ENCODE peak calls at places on chromosomes 12 and 14, in eight cellular contexts. One of them, this sample, is unnamed.

GRCh38 chr14:95875831-95876768 is 532 bp upstream of the TUNAR start:
- DNase-seq in A549: no peak
- DNase-seq in HepG2: no peak
- DNase-seq in endothelial cell of umbilical vein: no peak
- DNase-seq in HCT116: no peak
- DNase-seq in K562: no peak
- DNase-seq in H1: peak; percentile 82
- DNase-seq in GM12878: no peak
- DNase-seq in this sample: no peak

GRCh38 chr14:44833376-44833775 is 128.4 kb downstream of the KLHL28 start:
- DNase-seq in A549: peak; percentile 3
- DNase-seq in HepG2: no peak
- DNase-seq in endothelial cell of umbilical vein: no peak
- DNase-seq in HCT116: peak; percentile 24
- DNase-seq in K562: no peak
- DNase-seq in H1: no peak
- DNase-seq in GM12878: no peak
- DNase-seq in this sample: no peak

GRCh38 chr12:115922952-115923564 is 354.4 kb downstream of the MED13L start:
- DNase-seq in A549: peak; percentile 40
- DNase-seq in HepG2: peak; percentile 49
- DNase-seq in endothelial cell of umbilical vein: no peak
- DNase-seq in HCT116: no peak
- DNase-seq in K562: peak; percentile 33
- DNase-seq in H1: no peak
- DNase-seq in GM12878: no peak
- DNase-seq in this sample: peak; percentile 67

GRCh38 chr12:109580272-109580671 is 6.7 kb downstream of the MVK start:
- DNase-seq in A549: no peak
- DNase-seq in HepG2: no peak
- DNase-seq in endothelial cell of umbilical vein: no peak
- DNase-seq in HCT116: no peak
- DNase-seq in K562: no peak
- DNase-seq in H1: no peak
- DNase-seq in GM12878: no peak
- DNase-seq in this sample: no peak

GRCh38 chr12:57868870-57869609 is 22.5 kb upstream of the CTDSP2 start:
- DNase-seq in A549: no peak
- DNase-seq in HepG2: no peak
- DNase-seq in endothelial cell of umbilical vein: no peak
- DNase-seq in HCT116: no peak
- DNase-seq in K562: no peak
- DNase-seq in H1: peak; percentile 64
- DNase-seq in GM12878: no peak
- DNase-seq in this sample: no peak

GRCh38 chr12:15011162-15011561 is 38.3 kb downstream of the PDE6H start:
- DNase-seq in A549: no peak
- DNase-seq in HepG2: no peak
- DNase-seq in endothelial cell of umbilical vein: no peak
- DNase-seq in HCT116: no peak
- DNase-seq in K562: no peak
- DNase-seq in H1: no peak
- DNase-seq in GM12878: no peak
- DNase-seq in this sample: peak; percentile 7

GRCh38 chr12:66014818-66015217 is 115.7 kb downstream of the LLPH start:
- DNase-seq in A549: no peak
- DNase-seq in HepG2: peak; percentile 13
- DNase-seq in endothelial cell of umbilical vein: no peak
- DNase-seq in HCT116: no peak
- DNase-seq in K562: no peak
- DNase-seq in H1: no peak
- DNase-seq in GM12878: no peak
- DNase-seq in this sample: no peak

GRCh38 chr12:99020871-99021270 is 375.8 kb downstream of the APAF1 start:
- DNase-seq in A549: no peak
- DNase-seq in HepG2: no peak
- DNase-seq in endothelial cell of umbilical vein: no peak
- DNase-seq in HCT116: no peak
- DNase-seq in K562: no peak
- DNase-seq in H1: no peak
- DNase-seq in GM12878: no peak
- DNase-seq in this sample: no peak

GRCh38 chr12:14239350-14239934 is 126.0 kb upstream of the ATF7IP start:
- DNase-seq in A549: no peak
- DNase-seq in HepG2: peak; percentile 85
- DNase-seq in endothelial cell of umbilical vein: no peak
- DNase-seq in HCT116: no peak
- DNase-seq in K562: no peak
- DNase-seq in H1: peak; percentile 61
- DNase-seq in GM12878: peak; percentile 86
- DNase-seq in this sample: peak; percentile 97

GRCh38 chr14:100578552-100578951 is 8.7 kb downstream of the BEGAIN start:
- DNase-seq in A549: no peak
- DNase-seq in HepG2: no peak
- DNase-seq in endothelial cell of umbilical vein: no peak
- DNase-seq in HCT116: no peak
- DNase-seq in K562: no peak
- DNase-seq in H1: no peak
- DNase-seq in GM12878: no peak
- DNase-seq in this sample: no peak

GRCh38 chr14:103286968-103287850 is 46.8 kb upstream of the EIF5 start:
- DNase-seq in A549: no peak
- DNase-seq in HepG2: no peak
- DNase-seq in endothelial cell of umbilical vein: no peak
- DNase-seq in HCT116: no peak
- DNase-seq in K562: no peak
- DNase-seq in H1: no peak
- DNase-seq in GM12878: no peak
- DNase-seq in this sample: no peak

GRCh38 chr12:101783150-101783549 is 43.9 kb upstream of the SYCP3 start:
- DNase-seq in A549: no peak
- DNase-seq in HepG2: no peak
- DNase-seq in endothelial cell of umbilical vein: no peak
- DNase-seq in HCT116: no peak
- DNase-seq in K562: no peak
- DNase-seq in H1: no peak
- DNase-seq in GM12878: no peak
- DNase-seq in this sample: peak; percentile 26

GRCh38 chr12:131075194-131075593 is 121.5 kb downstream of the ADGRD1 start:
- DNase-seq in A549: no peak
- DNase-seq in HepG2: no peak
- DNase-seq in endothelial cell of umbilical vein: no peak
- DNase-seq in HCT116: no peak
- DNase-seq in K562: no peak
- DNase-seq in H1: no peak
- DNase-seq in GM12878: no peak
- DNase-seq in this sample: no peak

GRCh38 chr14:102140750-102141145 is 1.1 kb downstream of the WDR20 start:
- DNase-seq in A549: no peak
- DNase-seq in HepG2: no peak
- DNase-seq in endothelial cell of umbilical vein: peak; percentile 27
- DNase-seq in HCT116: no peak
- DNase-seq in K562: no peak
- DNase-seq in H1: no peak
- DNase-seq in GM12878: no peak
- DNase-seq in this sample: no peak

GRCh38 chr14:102140027-102140749 is 491 bp downstream of the WDR20 start:
- DNase-seq in A549: peak; percentile 44
- DNase-seq in HepG2: peak; percentile 6
- DNase-seq in endothelial cell of umbilical vein: peak; percentile 33
- DNase-seq in HCT116: no peak
- DNase-seq in K562: peak; percentile 25
- DNase-seq in H1: peak; percentile 52
- DNase-seq in GM12878: no peak
- DNase-seq in this sample: peak; percentile 75

GRCh38 chr14:102138535-102138934 is 1.2 kb upstream of the WDR20 start:
- DNase-seq in A549: no peak
- DNase-seq in HepG2: no peak
- DNase-seq in endothelial cell of umbilical vein: no peak
- DNase-seq in HCT116: no peak
- DNase-seq in K562: no peak
- DNase-seq in H1: no peak
- DNase-seq in GM12878: no peak
- DNase-seq in this sample: no peak

GRCh38 chr14:102138935-102139247 is 806 bp upstream of the WDR20 start:
- DNase-seq in A549: peak; percentile 56
- DNase-seq in HepG2: no peak
- DNase-seq in endothelial cell of umbilical vein: no peak
- DNase-seq in HCT116: no peak
- DNase-seq in K562: no peak
- DNase-seq in H1: no peak
- DNase-seq in GM12878: no peak
- DNase-seq in this sample: no peak

GRCh38 chr14:102139248-102140026 is at the start of gene WDR20:
- DNase-seq in A549: peak; percentile 96
- DNase-seq in HepG2: peak; percentile 95
- DNase-seq in endothelial cell of umbilical vein: peak; percentile 97
- DNase-seq in HCT116: peak; percentile 94
- DNase-seq in K562: peak; percentile 99
- DNase-seq in H1: peak; percentile 100
- DNase-seq in GM12878: peak; percentile 93
- DNase-seq in this sample: peak; percentile 97
- TF ChIP-seq POLR2A in A549: peak; percentile 76
- TF ChIP-seq POLR2A in HepG2: peak; percentile 71
- TF ChIP-seq POLR2A in endothelial cell of umbilical vein: peak; percentile 77
- TF ChIP-seq POLR2A in HCT116: peak; percentile 64
- TF ChIP-seq POLR2A in K562: peak; percentile 83
- TF ChIP-seq POLR2A in H1: peak; percentile 81
- TF ChIP-seq POLR2A in GM12878: peak; percentile 84
- TF ChIP-seq POLR2A in this sample: peak; percentile 73

GRCh38 chr14:76874734-76875133 is 48.5 kb downstream of the LRRC74A start:
- DNase-seq in A549: no peak
- DNase-seq in HepG2: no peak
- DNase-seq in endothelial cell of umbilical vein: no peak
- DNase-seq in HCT116: no peak
- DNase-seq in K562: no peak
- DNase-seq in H1: no peak
- DNase-seq in GM12878: no peak
- DNase-seq in this sample: no peak

GRCh38 chr14:76870146-76870545 is 43.9 kb downstream of the LRRC74A start:
- DNase-seq in A549: peak; percentile 45
- DNase-seq in HepG2: peak; percentile 16
- DNase-seq in endothelial cell of umbilical vein: no peak
- DNase-seq in HCT116: no peak
- DNase-seq in K562: no peak
- DNase-seq in H1: no peak
- DNase-seq in GM12878: no peak
- DNase-seq in this sample: peak; percentile 50

GRCh38 chr14:76876076-76876475 is 49.9 kb downstream of the LRRC74A start:
- DNase-seq in A549: peak; percentile 86
- DNase-seq in HepG2: peak; percentile 43
- DNase-seq in endothelial cell of umbilical vein: peak; percentile 68
- DNase-seq in HCT116: peak; percentile 81
- DNase-seq in K562: peak; percentile 68
- DNase-seq in H1: peak; percentile 76
- DNase-seq in GM12878: no peak
- DNase-seq in this sample: peak; percentile 71

GRCh38 chr14:76868453-76869170 is 42.4 kb downstream of the LRRC74A start:
- DNase-seq in A549: no peak
- DNase-seq in HepG2: no peak
- DNase-seq in endothelial cell of umbilical vein: no peak
- DNase-seq in HCT116: no peak
- DNase-seq in K562: no peak
- DNase-seq in H1: no peak
- DNase-seq in GM12878: no peak
- DNase-seq in this sample: no peak

DNA sequence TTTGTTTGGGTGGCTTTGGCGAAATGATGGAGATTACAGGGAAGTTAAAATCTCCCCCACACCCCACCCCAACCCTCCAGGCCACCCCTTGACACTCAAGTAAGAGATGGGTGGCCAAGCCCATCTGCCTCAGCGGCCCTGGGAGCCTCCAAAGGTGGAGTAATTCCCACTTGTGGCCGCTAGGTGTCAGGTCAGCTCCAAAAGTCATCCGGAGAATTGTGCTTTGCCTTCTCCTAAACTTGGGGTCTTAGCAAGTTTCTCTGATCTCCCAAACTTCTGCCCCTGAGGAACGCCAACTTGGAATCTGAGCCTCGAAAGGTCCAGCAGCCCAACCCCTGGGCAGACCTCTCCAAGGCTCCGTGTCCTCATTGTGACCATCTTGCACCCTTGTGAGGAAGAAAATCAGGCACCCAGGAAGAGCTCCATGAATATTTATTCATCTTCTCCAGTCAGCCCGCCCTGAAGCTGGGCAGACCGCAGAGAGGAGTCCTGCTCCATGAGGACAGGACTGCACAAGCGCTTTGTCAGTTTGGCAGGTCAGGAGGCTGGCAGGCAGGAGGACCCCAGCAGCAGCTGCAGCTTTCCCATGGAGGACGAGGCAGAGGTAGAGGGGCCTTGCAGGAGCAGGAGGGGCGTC is 46.7 kb downstream of the LRRC74A start:
- DNase-seq in A549: peak; percentile 69
- DNase-seq in HepG2: peak; percentile 14
- DNase-seq in endothelial cell of umbilical vein: peak; percentile 41
- DNase-seq in HCT116: no peak
- DNase-seq in K562: peak; percentile 54
- DNase-seq in H1: peak; percentile 85
- DNase-seq in GM12878: no peak
- DNase-seq in this sample: peak; percentile 61
- TF ChIP-seq MAX in A549: no peak
- TF ChIP-seq MAX in HepG2: no peak
- TF ChIP-seq MAX in endothelial cell of umbilical vein: no peak
- TF ChIP-seq MAX in HCT116: no peak
- TF ChIP-seq MAX in K562: no peak
- TF ChIP-seq MAX in H1: no peak
- TF ChIP-seq MAX in GM12878: no peak
- TF ChIP-seq MAX in this sample: no peak

GRCh38 chr12:12792421-12792820 is 7.0 kb downstream of the APOLD1 start:
- DNase-seq in A549: no peak
- DNase-seq in HepG2: no peak
- DNase-seq in endothelial cell of umbilical vein: no peak
- DNase-seq in HCT116: no peak
- DNase-seq in K562: no peak
- DNase-seq in H1: no peak
- DNase-seq in GM12878: no peak
- DNase-seq in this sample: no peak
- H3K4me3 ChIP-seq in A549: no peak overlapping the region
- H3K4me3 ChIP-seq in HepG2: no peak overlapping the region
- H3K4me3 ChIP-seq in endothelial cell of umbilical vein: no peak overlapping the region
- H3K4me3 ChIP-seq in HCT116: no peak overlapping the region
- H3K4me3 ChIP-seq in K562: no peak overlapping the region
- H3K4me3 ChIP-seq in H1: no peak overlapping the region
- H3K4me3 ChIP-seq in GM12878: no peak overlapping the region
- H3K4me3 ChIP-seq in this sample: no peak overlapping the region

GRCh38 chr12:6552140-6552551 is 3.7 kb downstream of the IFFO1 start:
- DNase-seq in A549: no peak
- DNase-seq in HepG2: no peak
- DNase-seq in endothelial cell of umbilical vein: no peak
- DNase-seq in HCT116: no peak
- DNase-seq in K562: no peak
- DNase-seq in H1: no peak
- DNase-seq in GM12878: no peak
- DNase-seq in this sample: no peak
- TF ChIP-seq POLR2A in A549: no peak
- TF ChIP-seq POLR2A in HepG2: no peak
- TF ChIP-seq POLR2A in endothelial cell of umbilical vein: no peak
- TF ChIP-seq POLR2A in HCT116: no peak
- TF ChIP-seq POLR2A in K562: no peak
- TF ChIP-seq POLR2A in H1: no peak
- TF ChIP-seq POLR2A in GM12878: no peak
- TF ChIP-seq POLR2A in this sample: no peak

This sample was measured in NB4.